ENCODE peak calls at places on chromosomes 7 and 10, in ten cellular contexts. One of them, this sample, is unnamed.
A peak's percentile ranks its signal among the peaks of the same experiment; 100 is the strongest.

GRCh38 chr10:114940735-114941134 is 2.7 kb downstream of the TRUB1 start:
- DNase-seq in lower lobe of right lung: no peak
- DNase-seq in esophagus muscularis mucosa: no peak
- DNase-seq in CD8-positive, alpha-beta T cell: no peak
- DNase-seq in SJCRH30: no peak
- DNase-seq in Peyer's patch: no peak
- DNase-seq in transverse colon: no peak
- DNase-seq in heart left ventricle: no peak
- DNase-seq in heart right ventricle: no peak
- DNase-seq in mammary epithelial cell: peak; percentile 18
- DNase-seq in this sample: no peak

GRCh38 chr10:55058800-55059199 is 257.8 kb upstream of the PCDH15 start:
- DNase-seq in lower lobe of right lung: no peak
- DNase-seq in esophagus muscularis mucosa: no peak
- DNase-seq in CD8-positive, alpha-beta T cell: no peak
- DNase-seq in SJCRH30: no peak
- DNase-seq in Peyer's patch: no peak
- DNase-seq in transverse colon: no peak
- DNase-seq in heart left ventricle: no peak
- DNase-seq in heart right ventricle: no peak
- DNase-seq in mammary epithelial cell: no peak
- DNase-seq in this sample: no peak

GRCh38 chr7:116876664-116877442 is 14.5 kb downstream of the CAPZA2 start:
- DNase-seq in lower lobe of right lung: no peak
- DNase-seq in esophagus muscularis mucosa: no peak
- DNase-seq in CD8-positive, alpha-beta T cell: no peak
- DNase-seq in SJCRH30: no peak
- DNase-seq in Peyer's patch: peak; percentile 64
- DNase-seq in transverse colon: peak; percentile 55
- DNase-seq in heart left ventricle: peak; percentile 82
- DNase-seq in heart right ventricle: peak; percentile 61
- DNase-seq in mammary epithelial cell: no peak
- DNase-seq in this sample: no peak

GRCh38 chr7:87628780-87629569 is 777 bp downstream of the RUNDC3B start:
- DNase-seq in lower lobe of right lung: peak; percentile 51
- DNase-seq in esophagus muscularis mucosa: no peak
- DNase-seq in CD8-positive, alpha-beta T cell: peak; percentile 4
- DNase-seq in SJCRH30: no peak
- DNase-seq in Peyer's patch: peak; percentile 81
- DNase-seq in transverse colon: peak; percentile 73
- DNase-seq in heart left ventricle: peak; percentile 40
- DNase-seq in heart right ventricle: peak; percentile 13
- DNase-seq in mammary epithelial cell: peak; percentile 49
- DNase-seq in this sample: no peak

GRCh38 chr7:29479606-29480200 is 83.9 kb upstream of the PRR15 start:
- DNase-seq in lower lobe of right lung: no peak
- DNase-seq in esophagus muscularis mucosa: peak; percentile 93
- DNase-seq in CD8-positive, alpha-beta T cell: no peak
- DNase-seq in SJCRH30: no peak
- DNase-seq in Peyer's patch: peak; percentile 76
- DNase-seq in transverse colon: peak; percentile 35
- DNase-seq in heart left ventricle: no peak
- DNase-seq in heart right ventricle: peak; percentile 22
- DNase-seq in mammary epithelial cell: no peak
- DNase-seq in this sample: no peak

GRCh38 chr10:77640167-77640566 is 2.6 kb upstream of the KCNMA1 start:
- DNase-seq in lower lobe of right lung: no peak
- DNase-seq in esophagus muscularis mucosa: no peak
- DNase-seq in CD8-positive, alpha-beta T cell: no peak
- DNase-seq in SJCRH30: no peak
- DNase-seq in Peyer's patch: no peak
- DNase-seq in transverse colon: no peak
- DNase-seq in heart left ventricle: no peak
- DNase-seq in heart right ventricle: no peak
- DNase-seq in mammary epithelial cell: no peak
- DNase-seq in this sample: no peak

GRCh38 chr7:90999989-91000979 is 263.9 kb upstream of the FZD1 start:
- DNase-seq in lower lobe of right lung: no peak
- DNase-seq in esophagus muscularis mucosa: no peak
- DNase-seq in CD8-positive, alpha-beta T cell: no peak
- DNase-seq in SJCRH30: peak; percentile 46
- DNase-seq in Peyer's patch: no peak
- DNase-seq in transverse colon: no peak
- DNase-seq in heart left ventricle: no peak
- DNase-seq in heart right ventricle: no peak
- DNase-seq in mammary epithelial cell: peak; percentile 10
- DNase-seq in this sample: no peak

GRCh38 chr7:127782550-127783266 is 130.7 kb downstream of the SND1 start:
- DNase-seq in lower lobe of right lung: no peak
- DNase-seq in esophagus muscularis mucosa: no peak
- DNase-seq in CD8-positive, alpha-beta T cell: no peak
- DNase-seq in SJCRH30: no peak
- DNase-seq in Peyer's patch: no peak
- DNase-seq in transverse colon: no peak
- DNase-seq in heart left ventricle: no peak
- DNase-seq in heart right ventricle: no peak
- DNase-seq in mammary epithelial cell: no peak
- DNase-seq in this sample: no peak

GRCh38 chr7:94697671-94697994 is 41.7 kb upstream of the SGCE start:
- DNase-seq in lower lobe of right lung: no peak
- DNase-seq in esophagus muscularis mucosa: no peak
- DNase-seq in CD8-positive, alpha-beta T cell: no peak
- DNase-seq in SJCRH30: peak; percentile 81
- DNase-seq in Peyer's patch: no peak
- DNase-seq in transverse colon: no peak
- DNase-seq in heart left ventricle: no peak
- DNase-seq in heart right ventricle: no peak
- DNase-seq in mammary epithelial cell: no peak
- DNase-seq in this sample: no peak

GRCh38 chr7:104113788-104114187 is 94.0 kb downstream of the ORC5 start:
- DNase-seq in lower lobe of right lung: no peak
- DNase-seq in esophagus muscularis mucosa: no peak
- DNase-seq in CD8-positive, alpha-beta T cell: no peak
- DNase-seq in SJCRH30: no peak
- DNase-seq in Peyer's patch: no peak
- DNase-seq in transverse colon: no peak
- DNase-seq in heart left ventricle: no peak
- DNase-seq in heart right ventricle: no peak
- DNase-seq in mammary epithelial cell: no peak
- DNase-seq in this sample: no peak
- H3K9me3 ChIP-seq in lower lobe of right lung: no peaks in the 10 kb centered on the region
- H3K9me3 ChIP-seq in esophagus muscularis mucosa: no peaks in the 10 kb centered on the region
- H3K9me3 ChIP-seq in CD8-positive, alpha-beta T cell: no peaks in the 10 kb centered on the region
- H3K9me3 ChIP-seq in SJCRH30: no peaks in the 10 kb centered on the region
- H3K9me3 ChIP-seq in Peyer's patch: no peaks in the 10 kb centered on the region
- H3K9me3 ChIP-seq in transverse colon: no peaks in the 10 kb centered on the region
- H3K9me3 ChIP-seq in heart left ventricle: no peaks in the 10 kb centered on the region
- H3K9me3 ChIP-seq in heart right ventricle: no peaks in the 10 kb centered on the region
- H3K9me3 ChIP-seq in mammary epithelial cell: no peaks in the 10 kb centered on the region
- H3K9me3 ChIP-seq in this sample: peaks cover 3% of the 10 kb centered on the region

GRCh38 chr10:86757110-86757790 is 831 bp downstream of the BMPR1A start:
- DNase-seq in lower lobe of right lung: peak; percentile 57
- DNase-seq in esophagus muscularis mucosa: no peak
- DNase-seq in CD8-positive, alpha-beta T cell: no peak
- DNase-seq in SJCRH30: peak; percentile 58
- DNase-seq in Peyer's patch: peak; percentile 63
- DNase-seq in transverse colon: peak; percentile 46
- DNase-seq in heart left ventricle: peak; percentile 55
- DNase-seq in heart right ventricle: peak; percentile 42
- DNase-seq in mammary epithelial cell: peak; percentile 51
- DNase-seq in this sample: no peak

GRCh38 chr10:86758231-86759072 is 2.0 kb downstream of the BMPR1A start:
- DNase-seq in lower lobe of right lung: no peak
- DNase-seq in esophagus muscularis mucosa: no peak
- DNase-seq in CD8-positive, alpha-beta T cell: no peak
- DNase-seq in SJCRH30: peak; percentile 18
- DNase-seq in Peyer's patch: no peak
- DNase-seq in transverse colon: no peak
- DNase-seq in heart left ventricle: no peak
- DNase-seq in heart right ventricle: no peak
- DNase-seq in mammary epithelial cell: peak; percentile 46
- DNase-seq in this sample: no peak

GRCh38 chr10:86756511-86757109 is at the start of gene BMPR1A:
- DNase-seq in lower lobe of right lung: no peak
- DNase-seq in esophagus muscularis mucosa: no peak
- DNase-seq in CD8-positive, alpha-beta T cell: peak; percentile 3
- DNase-seq in SJCRH30: no peak
- DNase-seq in Peyer's patch: no peak
- DNase-seq in transverse colon: no peak
- DNase-seq in heart left ventricle: no peak
- DNase-seq in heart right ventricle: no peak
- DNase-seq in mammary epithelial cell: peak; percentile 20
- DNase-seq in this sample: no peak

GRCh38 chr10:86755740-86756510 is 494 bp upstream of the BMPR1A start:
- DNase-seq in lower lobe of right lung: peak; percentile 89
- DNase-seq in esophagus muscularis mucosa: peak; percentile 93
- DNase-seq in CD8-positive, alpha-beta T cell: peak; percentile 66
- DNase-seq in SJCRH30: peak; percentile 88
- DNase-seq in Peyer's patch: peak; percentile 94
- DNase-seq in transverse colon: peak; percentile 93
- DNase-seq in heart left ventricle: peak; percentile 91
- DNase-seq in heart right ventricle: peak; percentile 93
- DNase-seq in mammary epithelial cell: peak; percentile 85
- DNase-seq in this sample: peak; percentile 84

GRCh38 chr10:86759073-86759672 is 2.8 kb downstream of the BMPR1A start:
- DNase-seq in lower lobe of right lung: no peak
- DNase-seq in esophagus muscularis mucosa: no peak
- DNase-seq in CD8-positive, alpha-beta T cell: no peak
- DNase-seq in SJCRH30: no peak
- DNase-seq in Peyer's patch: no peak
- DNase-seq in transverse colon: no peak
- DNase-seq in heart left ventricle: no peak
- DNase-seq in heart right ventricle: no peak
- DNase-seq in mammary epithelial cell: no peak
- DNase-seq in this sample: no peak
- H3K27ac ChIP-seq in lower lobe of right lung: no peak overlapping the region
- H3K27ac ChIP-seq in esophagus muscularis mucosa: peak overlapping the region; percentile 100
- H3K27ac ChIP-seq in CD8-positive, alpha-beta T cell: no peak overlapping the region
- H3K27ac ChIP-seq in SJCRH30: no peak overlapping the region
- H3K27ac ChIP-seq in Peyer's patch: no peak overlapping the region
- H3K27ac ChIP-seq in transverse colon: peak overlapping the region; percentile 95
- H3K27ac ChIP-seq in heart left ventricle: peak overlapping the region; percentile 100
- H3K27ac ChIP-seq in heart right ventricle: no peak overlapping the region
- H3K27ac ChIP-seq in mammary epithelial cell: no peak overlapping the region
- H3K27ac ChIP-seq in this sample: no peak overlapping the region

DNA sequence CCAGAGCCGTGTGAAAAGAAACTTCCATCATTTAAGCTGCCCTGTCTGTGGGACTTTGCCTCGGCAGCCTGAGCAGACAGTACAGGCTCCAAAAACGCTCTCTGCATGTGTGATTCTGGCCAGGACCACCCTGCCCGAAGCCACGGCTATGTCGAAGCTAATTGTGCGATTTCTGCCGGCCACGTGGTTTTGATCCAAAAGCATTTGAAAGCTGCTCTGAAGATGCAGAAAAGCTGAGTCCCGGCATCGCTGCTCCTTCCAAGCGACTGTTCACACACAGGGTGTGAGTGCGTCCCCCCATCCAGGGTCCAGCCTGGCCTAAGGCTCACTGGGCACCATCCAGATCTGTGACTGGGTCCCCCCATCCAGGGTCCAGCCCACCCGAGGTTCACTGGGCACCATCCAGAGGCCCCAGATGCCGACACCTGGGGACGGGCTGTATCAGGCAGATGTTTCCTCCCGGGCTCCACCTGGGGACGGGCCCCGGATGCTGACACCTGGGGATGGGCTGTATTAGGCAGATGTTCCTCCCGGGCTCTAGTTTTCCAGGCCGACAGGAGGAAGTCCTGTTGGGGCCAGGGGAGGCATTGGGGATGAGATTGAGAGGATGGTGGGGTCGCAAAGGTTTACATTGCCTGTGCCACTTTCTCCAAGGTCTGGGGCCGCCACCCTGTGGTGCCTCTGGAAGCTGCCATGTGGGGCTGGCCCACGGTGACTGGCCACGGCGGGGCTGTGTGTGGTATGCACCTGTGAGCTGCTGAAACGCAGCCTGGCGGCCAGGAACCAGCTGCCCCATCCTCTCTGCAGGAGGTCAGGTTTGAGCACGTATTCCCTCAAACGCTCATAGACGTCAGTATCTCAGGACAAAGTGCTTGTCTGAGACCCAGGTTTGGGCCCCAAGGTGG is 527.4 kb downstream of the DNAJB6 start:
- DNase-seq in lower lobe of right lung: no peak
- DNase-seq in esophagus muscularis mucosa: no peak
- DNase-seq in CD8-positive, alpha-beta T cell: no peak
- DNase-seq in SJCRH30: no peak
- DNase-seq in Peyer's patch: no peak
- DNase-seq in transverse colon: no peak
- DNase-seq in heart left ventricle: no peak
- DNase-seq in heart right ventricle: no peak
- DNase-seq in mammary epithelial cell: no peak
- DNase-seq in this sample: no peak
- H3K9me3 ChIP-seq in lower lobe of right lung: no peaks in the 10 kb centered on the region
- H3K9me3 ChIP-seq in esophagus muscularis mucosa: no peaks in the 10 kb centered on the region
- H3K9me3 ChIP-seq in CD8-positive, alpha-beta T cell: no peaks in the 10 kb centered on the region
- H3K9me3 ChIP-seq in SJCRH30: no peaks in the 10 kb centered on the region
- H3K9me3 ChIP-seq in Peyer's patch: no peaks in the 10 kb centered on the region
- H3K9me3 ChIP-seq in transverse colon: no peaks in the 10 kb centered on the region
- H3K9me3 ChIP-seq in heart left ventricle: peaks cover 4% of the 10 kb centered on the region
- H3K9me3 ChIP-seq in heart right ventricle: no peaks in the 10 kb centered on the region
- H3K9me3 ChIP-seq in mammary epithelial cell: peaks cover 34% of the 10 kb centered on the region
- H3K9me3 ChIP-seq in this sample: no peaks in the 10 kb centered on the region

DNA sequence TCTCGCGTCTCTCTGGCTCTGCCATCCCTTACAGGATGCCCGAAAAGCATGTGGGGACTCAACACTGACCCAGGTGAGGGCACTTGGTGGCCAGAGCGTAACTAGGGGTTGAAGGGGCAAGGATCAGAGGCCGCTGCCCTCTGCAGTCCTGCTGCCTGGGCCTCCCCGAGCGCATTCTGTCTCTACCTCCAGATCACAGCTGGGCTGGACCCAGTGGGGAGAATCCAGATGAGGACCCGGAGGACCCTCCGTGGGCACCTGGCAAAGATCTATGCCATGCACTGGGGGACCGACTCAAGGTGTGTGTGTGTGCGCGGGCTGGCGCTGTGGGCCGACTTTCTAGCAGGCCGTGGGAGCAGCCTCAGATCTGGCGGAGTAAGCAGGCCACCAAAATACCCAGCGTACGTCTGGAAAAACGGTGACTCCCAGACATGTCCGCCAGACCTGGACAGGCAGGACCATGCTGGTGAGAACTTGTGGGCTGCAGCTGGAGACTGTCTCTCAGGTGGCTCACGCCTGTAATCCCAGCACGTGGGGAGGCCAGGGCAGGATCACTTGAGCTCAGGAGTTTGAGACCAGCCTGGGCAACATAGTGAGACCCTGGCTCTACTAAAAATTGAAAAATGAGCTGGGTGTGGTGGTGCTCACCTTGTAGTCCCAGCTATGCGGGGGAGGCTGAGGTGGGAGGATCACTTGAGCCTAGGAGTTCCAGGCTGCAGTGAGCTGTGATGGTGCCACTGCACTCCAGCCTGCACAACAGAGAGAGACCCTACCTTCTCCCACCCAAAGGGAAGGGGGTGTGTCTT is 3.2 kb downstream of the GNB2 start:
- DNase-seq in lower lobe of right lung: peak; percentile 50
- DNase-seq in esophagus muscularis mucosa: no peak
- DNase-seq in CD8-positive, alpha-beta T cell: no peak
- DNase-seq in SJCRH30: no peak
- DNase-seq in Peyer's patch: peak; percentile 52
- DNase-seq in transverse colon: peak; percentile 15
- DNase-seq in heart left ventricle: no peak
- DNase-seq in heart right ventricle: no peak
- DNase-seq in mammary epithelial cell: no peak
- DNase-seq in this sample: no peak
- H3K27ac ChIP-seq in lower lobe of right lung: peak overlapping the region; percentile 98
- H3K27ac ChIP-seq in esophagus muscularis mucosa: peak overlapping the region; percentile 99
- H3K27ac ChIP-seq in CD8-positive, alpha-beta T cell: peak overlapping the region; percentile 80
- H3K27ac ChIP-seq in SJCRH30: no peak overlapping the region
- H3K27ac ChIP-seq in Peyer's patch: peak overlapping the region; percentile 96
- H3K27ac ChIP-seq in transverse colon: peak overlapping the region; percentile 100
- H3K27ac ChIP-seq in heart left ventricle: peak overlapping the region; percentile 100
- H3K27ac ChIP-seq in heart right ventricle: peak overlapping the region; percentile 78
- H3K27ac ChIP-seq in mammary epithelial cell: no peak overlapping the region
- H3K27ac ChIP-seq in this sample: peak overlapping the region; percentile 75

This sample was measured in RWPE2.